ENCODE peak calls at places on chromosomes 4 and X, in ten cellular contexts. One of them, this sample, is unnamed.

GRCh38 chrX:105263171-105263570 is 42.7 kb upstream of the TEX13A start:
- DNase-seq in T-helper 1 cell: no peak
- DNase-seq in iris pigment epithelial cell: no peak
- DNase-seq in Ammon's horn: no peak
- DNase-seq in posterior cingulate gyrus: no peak
- DNase-seq in stimulated activated CD4-positive, alpha-beta T cell treated with anti-CD3 and anti-CD28 coated beads, Interleukin-12 subunit alpha, Interleukin-12 subunit beta, amount 100 ng/mL, for 24 hours: no peak
- DNase-seq in EH: no peak
- DNase-seq in colonic mucosa: no peak
- DNase-seq in GF-D8: no peak
- DNase-seq in naive thymus-derived CD8-positive, alpha-beta T cell: no peak
- DNase-seq in this sample: no peak

GRCh38 chr4:20046179-20046578 is 205.5 kb upstream of the SLIT2 start:
- DNase-seq in T-helper 1 cell: no peak
- DNase-seq in iris pigment epithelial cell: peak; percentile 13
- DNase-seq in Ammon's horn: no peak
- DNase-seq in posterior cingulate gyrus: no peak
- DNase-seq in stimulated activated CD4-positive, alpha-beta T cell treated with anti-CD3 and anti-CD28 coated beads, Interleukin-12 subunit alpha, Interleukin-12 subunit beta, amount 100 ng/mL, for 24 hours: no peak
- DNase-seq in EH: no peak
- DNase-seq in colonic mucosa: no peak
- DNase-seq in GF-D8: no peak
- DNase-seq in naive thymus-derived CD8-positive, alpha-beta T cell: no peak
- DNase-seq in this sample: no peak

GRCh38 chrX:68432648-68433047 is 647 bp downstream of the OPHN1 start:
- DNase-seq in T-helper 1 cell: no peak
- DNase-seq in iris pigment epithelial cell: peak; percentile 52
- DNase-seq in Ammon's horn: no peak
- DNase-seq in posterior cingulate gyrus: no peak
- DNase-seq in stimulated activated CD4-positive, alpha-beta T cell treated with anti-CD3 and anti-CD28 coated beads, Interleukin-12 subunit alpha, Interleukin-12 subunit beta, amount 100 ng/mL, for 24 hours: no peak
- DNase-seq in EH: peak; percentile 31
- DNase-seq in colonic mucosa: no peak
- DNase-seq in GF-D8: no peak
- DNase-seq in naive thymus-derived CD8-positive, alpha-beta T cell: no peak
- DNase-seq in this sample: no peak

GRCh38 chr4:140947507-140947906 is 185.8 kb downstream of the RNF150 start:
- DNase-seq in T-helper 1 cell: no peak
- DNase-seq in iris pigment epithelial cell: peak; percentile 70
- DNase-seq in Ammon's horn: no peak
- DNase-seq in posterior cingulate gyrus: no peak
- DNase-seq in stimulated activated CD4-positive, alpha-beta T cell treated with anti-CD3 and anti-CD28 coated beads, Interleukin-12 subunit alpha, Interleukin-12 subunit beta, amount 100 ng/mL, for 24 hours: no peak
- DNase-seq in EH: no peak
- DNase-seq in colonic mucosa: no peak
- DNase-seq in GF-D8: no peak
- DNase-seq in naive thymus-derived CD8-positive, alpha-beta T cell: no peak
- DNase-seq in this sample: no peak

GRCh38 chr4:176404591-176404990 is 84.8 kb downstream of the SPCS3 start:
- DNase-seq in T-helper 1 cell: no peak
- DNase-seq in iris pigment epithelial cell: peak; percentile 87
- DNase-seq in Ammon's horn: no peak
- DNase-seq in posterior cingulate gyrus: no peak
- DNase-seq in stimulated activated CD4-positive, alpha-beta T cell treated with anti-CD3 and anti-CD28 coated beads, Interleukin-12 subunit alpha, Interleukin-12 subunit beta, amount 100 ng/mL, for 24 hours: no peak
- DNase-seq in EH: peak; percentile 54
- DNase-seq in colonic mucosa: no peak
- DNase-seq in GF-D8: no peak
- DNase-seq in naive thymus-derived CD8-positive, alpha-beta T cell: no peak
- DNase-seq in this sample: peak; percentile 73

GRCh38 chr4:125323547-125324100 is 8.9 kb downstream of the FAT4 start:
- DNase-seq in T-helper 1 cell: no peak
- DNase-seq in iris pigment epithelial cell: peak; percentile 83
- DNase-seq in Ammon's horn: no peak
- DNase-seq in posterior cingulate gyrus: no peak
- DNase-seq in stimulated activated CD4-positive, alpha-beta T cell treated with anti-CD3 and anti-CD28 coated beads, Interleukin-12 subunit alpha, Interleukin-12 subunit beta, amount 100 ng/mL, for 24 hours: no peak
- DNase-seq in EH: peak; percentile 67
- DNase-seq in colonic mucosa: no peak
- DNase-seq in GF-D8: no peak
- DNase-seq in naive thymus-derived CD8-positive, alpha-beta T cell: no peak
- DNase-seq in this sample: peak; percentile 79

GRCh38 chrX:138740361-138740760 is 28.8 kb upstream of the FGF13 start:
- DNase-seq in T-helper 1 cell: no peak
- DNase-seq in iris pigment epithelial cell: no peak
- DNase-seq in Ammon's horn: no peak
- DNase-seq in posterior cingulate gyrus: no peak
- DNase-seq in stimulated activated CD4-positive, alpha-beta T cell treated with anti-CD3 and anti-CD28 coated beads, Interleukin-12 subunit alpha, Interleukin-12 subunit beta, amount 100 ng/mL, for 24 hours: no peak
- DNase-seq in EH: no peak
- DNase-seq in colonic mucosa: no peak
- DNase-seq in GF-D8: no peak
- DNase-seq in naive thymus-derived CD8-positive, alpha-beta T cell: no peak
- DNase-seq in this sample: no peak

GRCh38 chr4:39699676-39700409 is 1.9 kb downstream of the UBE2K start:
- DNase-seq in T-helper 1 cell: no peak
- DNase-seq in iris pigment epithelial cell: peak; percentile 55
- DNase-seq in Ammon's horn: no peak
- DNase-seq in posterior cingulate gyrus: no peak
- DNase-seq in stimulated activated CD4-positive, alpha-beta T cell treated with anti-CD3 and anti-CD28 coated beads, Interleukin-12 subunit alpha, Interleukin-12 subunit beta, amount 100 ng/mL, for 24 hours: no peak
- DNase-seq in EH: peak; percentile 66
- DNase-seq in colonic mucosa: no peak
- DNase-seq in GF-D8: no peak
- DNase-seq in naive thymus-derived CD8-positive, alpha-beta T cell: no peak
- DNase-seq in this sample: peak; percentile 57

GRCh38 chr4:78561677-78562076 is 10.1 kb downstream of the ANXA3 start:
- DNase-seq in T-helper 1 cell: no peak
- DNase-seq in iris pigment epithelial cell: no peak
- DNase-seq in Ammon's horn: no peak
- DNase-seq in posterior cingulate gyrus: no peak
- DNase-seq in stimulated activated CD4-positive, alpha-beta T cell treated with anti-CD3 and anti-CD28 coated beads, Interleukin-12 subunit alpha, Interleukin-12 subunit beta, amount 100 ng/mL, for 24 hours: no peak
- DNase-seq in EH: peak; percentile 51
- DNase-seq in colonic mucosa: no peak
- DNase-seq in GF-D8: no peak
- DNase-seq in naive thymus-derived CD8-positive, alpha-beta T cell: no peak
- DNase-seq in this sample: peak; percentile 48

GRCh38 chr4:119570401-119570800 is 58.2 kb downstream of the PDE5A start:
- DNase-seq in T-helper 1 cell: no peak
- DNase-seq in iris pigment epithelial cell: peak; percentile 69
- DNase-seq in Ammon's horn: no peak
- DNase-seq in posterior cingulate gyrus: no peak
- DNase-seq in stimulated activated CD4-positive, alpha-beta T cell treated with anti-CD3 and anti-CD28 coated beads, Interleukin-12 subunit alpha, Interleukin-12 subunit beta, amount 100 ng/mL, for 24 hours: no peak
- DNase-seq in EH: peak; percentile 83
- DNase-seq in colonic mucosa: no peak
- DNase-seq in GF-D8: no peak
- DNase-seq in naive thymus-derived CD8-positive, alpha-beta T cell: no peak
- DNase-seq in this sample: peak; percentile 83

GRCh38 chr4:1279253-1279652 is 10.4 kb upstream of the MAEA start:
- DNase-seq in T-helper 1 cell: no peak
- DNase-seq in iris pigment epithelial cell: no peak
- DNase-seq in Ammon's horn: no peak
- DNase-seq in posterior cingulate gyrus: no peak
- DNase-seq in stimulated activated CD4-positive, alpha-beta T cell treated with anti-CD3 and anti-CD28 coated beads, Interleukin-12 subunit alpha, Interleukin-12 subunit beta, amount 100 ng/mL, for 24 hours: no peak
- DNase-seq in EH: no peak
- DNase-seq in colonic mucosa: no peak
- DNase-seq in GF-D8: no peak
- DNase-seq in naive thymus-derived CD8-positive, alpha-beta T cell: no peak
- DNase-seq in this sample: no peak

GRCh38 chrX:11241720-11242119 is 51.5 kb upstream of the AMELX start:
- DNase-seq in T-helper 1 cell: no peak
- DNase-seq in iris pigment epithelial cell: peak; percentile 23
- DNase-seq in Ammon's horn: no peak
- DNase-seq in posterior cingulate gyrus: no peak
- DNase-seq in stimulated activated CD4-positive, alpha-beta T cell treated with anti-CD3 and anti-CD28 coated beads, Interleukin-12 subunit alpha, Interleukin-12 subunit beta, amount 100 ng/mL, for 24 hours: no peak
- DNase-seq in EH: no peak
- DNase-seq in colonic mucosa: no peak
- DNase-seq in GF-D8: no peak
- DNase-seq in naive thymus-derived CD8-positive, alpha-beta T cell: no peak
- DNase-seq in this sample: no peak

GRCh38 chrX:12360389-12360788 is 222.1 kb downstream of the FRMPD4 start:
- DNase-seq in T-helper 1 cell: no peak
- DNase-seq in iris pigment epithelial cell: peak; percentile 69
- DNase-seq in Ammon's horn: no peak
- DNase-seq in posterior cingulate gyrus: no peak
- DNase-seq in stimulated activated CD4-positive, alpha-beta T cell treated with anti-CD3 and anti-CD28 coated beads, Interleukin-12 subunit alpha, Interleukin-12 subunit beta, amount 100 ng/mL, for 24 hours: no peak
- DNase-seq in EH: peak; percentile 82
- DNase-seq in colonic mucosa: no peak
- DNase-seq in GF-D8: no peak
- DNase-seq in naive thymus-derived CD8-positive, alpha-beta T cell: no peak
- DNase-seq in this sample: peak; percentile 16

GRCh38 chr4:537436-538264 is 38.4 kb downstream of the TMEM271 start:
- DNase-seq in T-helper 1 cell: no peak
- DNase-seq in iris pigment epithelial cell: no peak
- DNase-seq in Ammon's horn: no peak
- DNase-seq in posterior cingulate gyrus: no peak
- DNase-seq in stimulated activated CD4-positive, alpha-beta T cell treated with anti-CD3 and anti-CD28 coated beads, Interleukin-12 subunit alpha, Interleukin-12 subunit beta, amount 100 ng/mL, for 24 hours: no peak
- DNase-seq in EH: no peak
- DNase-seq in colonic mucosa: no peak
- DNase-seq in GF-D8: no peak
- DNase-seq in naive thymus-derived CD8-positive, alpha-beta T cell: no peak
- DNase-seq in this sample: no peak

GRCh38 chr4:41851621-41852020 is 83.6 kb upstream of the TMEM33 start:
- DNase-seq in T-helper 1 cell: no peak
- DNase-seq in iris pigment epithelial cell: no peak
- DNase-seq in Ammon's horn: no peak
- DNase-seq in posterior cingulate gyrus: no peak
- DNase-seq in stimulated activated CD4-positive, alpha-beta T cell treated with anti-CD3 and anti-CD28 coated beads, Interleukin-12 subunit alpha, Interleukin-12 subunit beta, amount 100 ng/mL, for 24 hours: no peak
- DNase-seq in EH: no peak
- DNase-seq in colonic mucosa: no peak
- DNase-seq in GF-D8: no peak
- DNase-seq in naive thymus-derived CD8-positive, alpha-beta T cell: no peak
- DNase-seq in this sample: no peak

GRCh38 chrX:40573763-40574162 is 7.0 kb upstream of the ATP6AP2 start:
- DNase-seq in T-helper 1 cell: no peak
- DNase-seq in iris pigment epithelial cell: peak; percentile 28
- DNase-seq in Ammon's horn: no peak
- DNase-seq in posterior cingulate gyrus: no peak
- DNase-seq in stimulated activated CD4-positive, alpha-beta T cell treated with anti-CD3 and anti-CD28 coated beads, Interleukin-12 subunit alpha, Interleukin-12 subunit beta, amount 100 ng/mL, for 24 hours: no peak
- DNase-seq in EH: peak; percentile 23
- DNase-seq in colonic mucosa: no peak
- DNase-seq in GF-D8: no peak
- DNase-seq in naive thymus-derived CD8-positive, alpha-beta T cell: no peak
- DNase-seq in this sample: peak; percentile 44

GRCh38 chr4:138334346-138335016 is 92.3 kb upstream of the SLC7A11 start:
- DNase-seq in T-helper 1 cell: no peak
- DNase-seq in iris pigment epithelial cell: no peak
- DNase-seq in Ammon's horn: no peak
- DNase-seq in posterior cingulate gyrus: no peak
- DNase-seq in stimulated activated CD4-positive, alpha-beta T cell treated with anti-CD3 and anti-CD28 coated beads, Interleukin-12 subunit alpha, Interleukin-12 subunit beta, amount 100 ng/mL, for 24 hours: no peak
- DNase-seq in EH: no peak
- DNase-seq in colonic mucosa: peak; percentile 51
- DNase-seq in GF-D8: no peak
- DNase-seq in naive thymus-derived CD8-positive, alpha-beta T cell: no peak
- DNase-seq in this sample: no peak

GRCh38 chrX:107734646-107735045 is 40.9 kb downstream of the TSC22D3 start:
- DNase-seq in T-helper 1 cell: no peak
- DNase-seq in iris pigment epithelial cell: no peak
- DNase-seq in Ammon's horn: no peak
- DNase-seq in posterior cingulate gyrus: no peak
- DNase-seq in stimulated activated CD4-positive, alpha-beta T cell treated with anti-CD3 and anti-CD28 coated beads, Interleukin-12 subunit alpha, Interleukin-12 subunit beta, amount 100 ng/mL, for 24 hours: no peak
- DNase-seq in EH: no peak
- DNase-seq in colonic mucosa: no peak
- DNase-seq in GF-D8: no peak
- DNase-seq in naive thymus-derived CD8-positive, alpha-beta T cell: no peak
- DNase-seq in this sample: no peak

GRCh38 chrX:120697053-120697452 is 67.2 kb upstream of the C1GALT1C1 start:
- DNase-seq in T-helper 1 cell: no peak
- DNase-seq in iris pigment epithelial cell: no peak
- DNase-seq in Ammon's horn: no peak
- DNase-seq in posterior cingulate gyrus: no peak
- DNase-seq in stimulated activated CD4-positive, alpha-beta T cell treated with anti-CD3 and anti-CD28 coated beads, Interleukin-12 subunit alpha, Interleukin-12 subunit beta, amount 100 ng/mL, for 24 hours: no peak
- DNase-seq in EH: no peak
- DNase-seq in colonic mucosa: no peak
- DNase-seq in GF-D8: no peak
- DNase-seq in naive thymus-derived CD8-positive, alpha-beta T cell: peak; percentile 58
- DNase-seq in this sample: no peak

GRCh38 chr4:150323551-150324325 is 245.5 kb downstream of the DCLK2 start:
- DNase-seq in T-helper 1 cell: no peak
- DNase-seq in iris pigment epithelial cell: no peak
- DNase-seq in Ammon's horn: no peak
- DNase-seq in posterior cingulate gyrus: no peak
- DNase-seq in stimulated activated CD4-positive, alpha-beta T cell treated with anti-CD3 and anti-CD28 coated beads, Interleukin-12 subunit alpha, Interleukin-12 subunit beta, amount 100 ng/mL, for 24 hours: no peak
- DNase-seq in EH: peak; percentile 40
- DNase-seq in colonic mucosa: no peak
- DNase-seq in GF-D8: no peak
- DNase-seq in naive thymus-derived CD8-positive, alpha-beta T cell: no peak
- DNase-seq in this sample: no peak

GRCh38 chrX:11567528-11568220 is 98.0 kb downstream of the ARHGAP6 start:
- DNase-seq in T-helper 1 cell: no peak
- DNase-seq in iris pigment epithelial cell: no peak
- DNase-seq in Ammon's horn: no peak
- DNase-seq in posterior cingulate gyrus: no peak
- DNase-seq in stimulated activated CD4-positive, alpha-beta T cell treated with anti-CD3 and anti-CD28 coated beads, Interleukin-12 subunit alpha, Interleukin-12 subunit beta, amount 100 ng/mL, for 24 hours: no peak
- DNase-seq in EH: no peak
- DNase-seq in colonic mucosa: no peak
- DNase-seq in GF-D8: no peak
- DNase-seq in naive thymus-derived CD8-positive, alpha-beta T cell: no peak
- DNase-seq in this sample: no peak

GRCh38 chrX:106484233-106484632 is 127.5 kb upstream of the RADX start:
- DNase-seq in T-helper 1 cell: no peak
- DNase-seq in iris pigment epithelial cell: no peak
- DNase-seq in Ammon's horn: no peak
- DNase-seq in posterior cingulate gyrus: no peak
- DNase-seq in stimulated activated CD4-positive, alpha-beta T cell treated with anti-CD3 and anti-CD28 coated beads, Interleukin-12 subunit alpha, Interleukin-12 subunit beta, amount 100 ng/mL, for 24 hours: no peak
- DNase-seq in EH: no peak
- DNase-seq in colonic mucosa: no peak
- DNase-seq in GF-D8: no peak
- DNase-seq in naive thymus-derived CD8-positive, alpha-beta T cell: no peak
- DNase-seq in this sample: no peak

GRCh38 chr4:138734746-138735145 is 280.8 kb upstream of the NOCT start:
- DNase-seq in T-helper 1 cell: no peak
- DNase-seq in iris pigment epithelial cell: peak; percentile 85
- DNase-seq in Ammon's horn: no peak
- DNase-seq in posterior cingulate gyrus: no peak
- DNase-seq in stimulated activated CD4-positive, alpha-beta T cell treated with anti-CD3 and anti-CD28 coated beads, Interleukin-12 subunit alpha, Interleukin-12 subunit beta, amount 100 ng/mL, for 24 hours: no peak
- DNase-seq in EH: peak; percentile 62
- DNase-seq in colonic mucosa: no peak
- DNase-seq in GF-D8: no peak
- DNase-seq in naive thymus-derived CD8-positive, alpha-beta T cell: no peak
- DNase-seq in this sample: peak; percentile 79